ENCODE peak calls at places on chromosomes 12 and 14, in four cellular contexts. K, Y, H and Z are unnamed samples.

GRCh38 chr14:72311116-72311515 is 378.9 kb downstream of the RGS6 start:
- DNase-seq in H (no peak), Y (no peak), K (no peak), Z (no peak)

GRCh38 chr14:101477648-101478047 is 83.6 kb upstream of the DIO3 start:
- DNase-seq in K (no peak), Y (no peak), H (peak; percentile 83), Z (no peak)

GRCh38 chr14:36066636-36067035 is 109.9 kb downstream of the PTCSC3 start:
- DNase-seq in K (no peak), Y (no peak), H (peak; percentile 36), Z (no peak)

GRCh38 chr12:91111366-91112321 is at the start of gene LUM:
- DNase-seq in Y (peak; percentile 38), K (peak; percentile 7), H (peak; percentile 27), Z (peak; percentile 64)

GRCh38 chr12:69512820-69513219 is 42.6 kb downstream of the FRS2 start:
- DNase-seq in H (no peak), K (no peak), Y (no peak), Z (no peak)

GRCh38 chr12:53123578-53124351 is 20.5 kb downstream of the SOAT2 start:
- DNase-seq in H (peak; percentile 15), K (no peak), Y (no peak), Z (no peak)

GRCh38 chr14:72416892-72417291 is 477.0 kb downstream of the DPF3 start:
- DNase-seq in Y (no peak), H (peak; percentile 47), K (peak; percentile 7), Z (no peak)

GRCh38 chr14:90398315-90398811 is 1.5 kb downstream of the CALM1 start:
- DNase-seq in H (peak; percentile 35), K (peak; percentile 55), Y (no peak), Z (no peak)

GRCh38 chr12:126831115-126831514 is 1435.9 kb upstream of the TMEM132C start:
- DNase-seq in K (no peak), Y (no peak), H (no peak), Z (no peak)

GRCh38 chr12:45605624-45606023 is 123.9 kb upstream of the ARID2 start:
- DNase-seq in K (no peak), H (no peak), Y (no peak), Z (no peak)

GRCh38 chr12:74646831-74647230 is 109.2 kb downstream of the ATXN7L3B start:
- DNase-seq in H (peak; percentile 48), K (no peak), Y (no peak), Z (no peak)

GRCh38 chr14:81710232-81710845 is 176.7 kb upstream of the SEL1L start:
- DNase-seq in H (peak; percentile 55), K (peak; percentile 57), Y (no peak), Z (no peak)

GRCh38 chr12:128920468-128920867 is 67.2 kb downstream of the GLT1D1 start:
- DNase-seq in K (no peak), H (peak; percentile 50), Y (no peak), Z (no peak)

GRCh38 chr12:104011265-104011664 is 38.7 kb downstream of the GLT8D2 start:
- DNase-seq in Y (no peak), K (no peak), H (peak; percentile 92), Z (peak; percentile 75)

GRCh38 chr12:122452701-122453285 is 30.3 kb upstream of the CLIP1 start:
- DNase-seq in Y (no peak), K (no peak), H (no peak), Z (no peak)

GRCh38 chr14:60986500-60986899 is 5.5 kb downstream of the SLC38A6 start:
- DNase-seq in K (no peak), H (no peak), Y (no peak), Z (no peak)

GRCh38 chr12:130281157-130281799 is 56.4 kb upstream of the PIWIL1 start:
- DNase-seq in H (no peak), K (peak; percentile 8), Y (no peak), Z (no peak)

GRCh38 chr12:48199784-48200198 is 3.3 kb downstream of the OR10AD1 start:
- DNase-seq in Y (no peak), K (peak; percentile 86), H (peak; percentile 11), Z (no peak)

GRCh38 chr12:77965790-77966189 is 135.1 kb downstream of the NAV3 start:
- DNase-seq in K (no peak), H (no peak), Y (no peak), Z (no peak)

GRCh38 chr14:26598081-26598671 is 343 bp upstream of the NOVA1 start:
- DNase-seq in K (peak; percentile 65), H (peak; percentile 77), Y (peak; percentile 77), Z (peak; percentile 57)

GRCh38 chr12:122265433-122265832 is 861 bp downstream of the VPS33A start:
- DNase-seq in Y (no peak), K (no peak), H (no peak), Z (no peak)

GRCh38 chr14:68589447-68590232 is 203.2 kb downstream of the ZFP36L1 start:
- DNase-seq in H (no peak), K (no peak), Y (no peak), Z (peak; percentile 62)

GRCh38 chr12:102618197-102618897 is 138.0 kb upstream of the IGF1 start:
- DNase-seq in K (no peak), Y (no peak), H (no peak), Z (no peak)

GRCh38 chr12:102612008-102612407 is 131.6 kb upstream of the IGF1 start:
- DNase-seq in K (no peak), H (no peak), Y (no peak), Z (no peak)

GRCh38 chr12:102622618-102623017 is 142.3 kb upstream of the IGF1 start:
- DNase-seq in H (no peak), Y (no peak), K (no peak), Z (no peak)

DNA sequence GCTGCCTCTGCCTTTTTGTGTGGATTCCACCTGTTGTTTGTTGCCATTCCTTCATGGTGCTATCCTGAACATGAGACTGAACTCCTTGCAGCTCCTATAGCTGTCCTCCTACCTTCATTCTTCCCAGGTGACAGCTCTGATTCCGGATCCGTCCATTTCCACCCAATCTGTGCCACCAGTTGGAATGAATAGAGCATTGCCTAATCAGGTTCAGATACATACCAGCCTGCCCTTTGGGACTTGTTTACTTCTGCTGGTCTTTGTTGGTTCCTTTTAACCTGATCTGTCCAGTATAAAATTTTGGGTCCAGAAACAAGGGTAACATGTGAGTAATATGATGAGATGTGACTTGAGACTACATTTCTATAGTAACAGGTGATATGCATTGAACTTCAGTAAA is 136.3 kb upstream of the IGF1 start:
- DNase-seq in K (no peak), Y (no peak), H (no peak), Z (no peak)
- TF ChIP-seq CTCF in K (no peak), Y (no peak), H (no peak), Z (no peak)

DNA sequence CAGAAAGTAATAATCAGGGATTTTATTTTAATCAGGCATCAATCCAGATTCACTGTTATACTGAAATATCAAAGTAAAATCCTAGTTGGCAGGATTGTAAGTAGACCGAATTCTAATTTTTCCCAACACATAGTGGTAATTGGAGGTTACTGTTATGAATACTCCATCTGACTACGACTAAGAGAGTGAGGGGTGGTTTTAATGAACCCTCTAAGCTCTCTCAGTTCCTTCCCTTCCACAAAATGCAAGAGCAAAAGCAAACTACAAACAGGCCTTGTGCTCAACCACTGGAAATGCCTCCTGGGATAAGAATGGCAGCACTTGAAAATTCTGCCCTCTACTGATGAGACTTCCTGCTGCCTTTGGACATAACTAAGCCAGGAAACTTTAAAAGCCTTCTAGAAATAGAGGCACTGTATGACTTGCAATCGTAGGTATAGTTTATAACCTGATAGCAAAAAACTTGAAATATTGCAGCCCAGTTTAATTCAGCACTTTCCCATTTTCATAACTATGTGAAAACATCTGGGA is 184.8 kb downstream of the SLC16A7 start:
- DNase-seq in Y (no peak), H (peak; percentile 51), K (peak; percentile 28), Z (peak; percentile 11)
- TF ChIP-seq CTCF in Y (no peak), H (peak; percentile 70), K (peak; percentile 16), Z (peak; percentile 47)

DNA sequence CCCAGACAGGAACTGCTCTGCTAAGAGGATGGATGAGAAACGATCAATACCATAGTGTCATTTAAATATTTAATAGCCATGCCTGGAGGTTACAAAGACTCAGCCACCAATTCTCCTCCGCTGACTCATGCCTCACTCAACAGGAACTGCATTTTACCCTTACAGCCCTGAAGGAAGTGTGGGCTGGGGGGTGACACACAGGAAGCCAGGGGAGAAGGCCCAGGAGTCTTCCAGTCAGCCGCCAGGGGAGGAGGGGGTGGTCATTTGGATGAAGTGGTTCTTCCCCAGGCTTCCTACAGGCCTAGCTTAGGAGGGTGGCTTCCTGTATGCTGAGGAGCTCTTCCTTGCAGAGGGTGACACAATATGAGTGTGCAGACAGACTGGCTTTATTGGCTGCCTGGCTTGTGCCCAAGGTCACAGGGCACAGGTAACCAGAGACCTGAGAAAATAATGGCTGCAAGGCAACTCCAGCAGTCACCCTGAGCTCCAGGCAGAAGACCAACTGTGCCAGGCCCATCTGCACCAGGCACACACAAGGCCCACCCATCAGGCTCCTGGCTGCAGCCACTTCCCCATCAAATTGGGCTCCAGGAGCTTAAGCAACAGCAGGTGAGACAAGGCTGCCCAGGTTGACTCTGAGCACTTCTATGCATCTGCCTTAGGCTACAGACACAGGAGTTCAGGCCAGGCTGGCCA is 30.6 kb upstream of the RPLP0 start:
- DNase-seq in H (peak; percentile 100), K (peak; percentile 42), Y (no peak), Z (peak; percentile 50)
- TF ChIP-seq CTCF in H (peak; percentile 11), K (no peak), Y (no peak), Z (no peak)

GRCh38 chr12:3646561-3647241 is 106.2 kb downstream of the CRACR2A start:
- DNase-seq in K (no peak), Y (no peak), H (no peak), Z (no peak)

GRCh38 chr12:3641428-3641883 is 111.5 kb downstream of the CRACR2A start:
- DNase-seq in H (peak; percentile 78), K (no peak), Y (peak; percentile 52), Z (no peak)

GRCh38 chr12:3647504-3647903 is 105.4 kb downstream of the CRACR2A start:
- DNase-seq in H (no peak), K (no peak), Y (no peak), Z (no peak)

DNA sequence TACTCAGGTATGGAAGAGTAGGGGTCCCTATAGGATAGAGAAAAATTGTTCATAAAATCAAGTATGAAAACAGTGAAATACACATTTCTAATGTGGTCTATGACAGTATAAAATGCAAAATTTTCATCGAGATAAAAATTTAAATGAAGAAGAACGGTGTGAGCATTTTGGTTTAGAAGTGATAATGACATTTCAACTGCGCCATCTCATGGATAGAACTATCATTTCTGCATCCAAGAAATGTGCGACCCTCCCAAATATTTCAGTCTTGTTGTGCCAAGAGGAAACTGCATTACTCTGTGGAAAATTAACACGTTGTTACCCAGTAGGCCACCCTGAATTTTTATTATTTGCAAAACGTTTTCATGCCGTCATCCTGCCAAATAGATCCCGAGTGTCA is 108.8 kb downstream of the CRACR2A start:
- DNase-seq in K (no peak), Y (no peak), H (no peak), Z (no peak)
- TF ChIP-seq CTCF in K (no peak), Y (no peak), H (peak; percentile 33), Z (no peak)

GRCh38 chr14:99271951-99272668 is at the start of gene BCL11B:
- DNase-seq in K (peak; percentile 51), H (peak; percentile 61), Y (no peak), Z (peak; percentile 19)
- TF ChIP-seq CTCF in K (peak; percentile 16), H (peak; percentile 51), Y (peak; percentile 25), Z (peak; percentile 40)

DNA sequence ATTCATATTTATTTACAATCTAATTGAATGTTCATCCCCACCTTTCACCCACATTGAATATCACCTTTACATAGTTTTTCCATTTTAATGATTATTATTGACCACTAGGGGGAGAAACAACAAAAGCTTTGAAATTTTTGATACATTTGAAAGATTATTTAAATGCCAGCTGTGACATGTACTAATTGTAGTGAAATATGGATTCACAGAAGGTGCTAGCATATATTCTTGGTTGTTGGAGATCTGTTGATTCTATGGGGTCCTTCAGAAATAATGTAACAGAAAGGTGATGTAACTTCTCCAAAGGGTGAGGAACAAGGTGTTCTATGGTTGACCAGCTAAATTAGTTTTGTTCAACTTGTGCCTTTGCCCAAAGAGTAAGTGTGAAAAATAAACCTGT is 22.4 kb upstream of the GPR33 start:
- DNase-seq in Y (no peak), H (peak; percentile 58), K (no peak), Z (no peak)
- TF ChIP-seq CTCF in Y (peak; percentile 61), H (peak; percentile 87), K (peak; percentile 51), Z (peak; percentile 30)